ENCODE peak calls at places on chromosomes 1 and 21, in five cellular contexts. R is mesendoderm, Y is H1, O is mesenchymal stem cell, Z is H9. U is an unnamed sample.
A peak's percentile ranks its signal among the peaks of the same experiment; 100 is the strongest.

GRCh38 chr21:31363720-31364119 is 19.7 kb upstream of the TIAM1 start:
- DNase-seq in Z (no peak), O (no peak), R (no peak), Y (no peak), U (no peak)

GRCh38 chr1:109564189-109564878 is 15.9 kb downstream of the GNAI3 start:
- DNase-seq in O (no peak), R (peak; percentile 86), Y (no peak), Z (no peak), U (no peak)

GRCh38 chr1:2541619-2542246 is 11.7 kb upstream of the HES5 start:
- DNase-seq in Z (no peak), R (no peak), Y (no peak), O (no peak), U (no peak)

GRCh38 chr1:156625436-156626078 is 6.3 kb downstream of the HAPLN2 start:
- DNase-seq in Z (no peak), Y (peak; percentile 84), R (peak; percentile 40), O (peak; percentile 56), U (no peak)

GRCh38 chr1:211606914-211607751 is 28.2 kb upstream of the SLC30A1 start:
- DNase-seq in O (peak; percentile 69), R (no peak), Y (no peak), Z (no peak), U (no peak)

GRCh38 chr1:68285046-68285445 is 52.7 kb upstream of the WLS start:
- DNase-seq in R (no peak), Z (no peak), Y (no peak), O (no peak), U (no peak)

GRCh38 chr1:208242829-208243521 is 1.2 kb downstream of the PLXNA2 start:
- DNase-seq in Y (peak; percentile 56), Z (no peak), R (no peak), O (no peak), U (no peak)

GRCh38 chr1:155698382-155699038 is 9.6 kb downstream of the DAP3 start:
- DNase-seq in R (peak; percentile 11), Z (no peak), O (peak; percentile 56), Y (peak; percentile 33), U (no peak)

GRCh38 chr1:65079941-65080340 is 68.1 kb upstream of the AK4 start:
- DNase-seq in O (peak; percentile 29), Z (no peak), Y (no peak), R (no peak), U (no peak)

GRCh38 chr1:44798481-44799365 is 1.5 kb upstream of the PLK3 start:
- DNase-seq in O (no peak), Z (no peak), Y (no peak), R (peak; percentile 63), U (no peak)

GRCh38 chr1:109771712-109772657 is 8.3 kb upstream of the EPS8L3 start:
- DNase-seq in Z (no peak), Y (no peak), O (no peak), R (no peak), U (no peak)

GRCh38 chr21:15009964-15010363 is 54.8 kb downstream of the NRIP1 start:
- DNase-seq in O (no peak), Z (no peak), R (no peak), Y (no peak), U (no peak)

GRCh38 chr1:209840611-209841010 is 12.8 kb downstream of the UTP25 start:
- DNase-seq in R (no peak), O (no peak), Z (no peak), Y (no peak), U (no peak)

GRCh38 chr21:15831497-15831896 is 101.7 kb downstream of the USP25 start:
- DNase-seq in R (no peak), O (no peak), Y (no peak), Z (no peak), U (no peak)

DNA sequence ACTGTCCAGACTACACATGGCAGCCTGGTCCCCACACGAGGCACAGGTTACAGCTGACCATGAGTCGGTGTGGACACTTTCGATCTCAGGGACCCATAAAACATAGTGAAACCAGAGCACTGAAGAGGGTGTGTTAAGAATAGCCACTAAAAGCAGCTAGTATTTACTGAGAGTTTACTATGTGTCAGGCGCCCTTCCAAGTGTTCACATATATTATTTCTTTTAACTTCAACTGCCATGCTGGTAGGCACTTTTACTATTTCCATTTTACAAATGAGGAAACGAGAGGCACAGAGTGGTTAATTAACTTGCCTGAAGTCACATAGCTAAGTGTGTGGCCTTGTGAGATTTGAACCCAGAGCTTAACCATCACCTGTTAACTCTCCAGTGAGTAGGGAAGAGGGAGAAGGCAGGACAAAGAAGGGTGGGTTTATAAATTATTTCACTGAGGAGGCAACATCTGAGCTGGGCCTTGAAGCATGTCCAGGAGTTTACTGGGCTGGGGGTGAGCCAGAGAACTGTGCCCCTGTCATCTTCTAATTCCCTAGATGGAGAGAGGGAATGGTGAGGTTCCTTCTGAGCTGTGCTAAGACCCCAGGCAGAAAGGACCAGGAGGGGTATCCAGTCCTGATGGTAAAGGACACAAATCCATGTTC is 20.7 kb downstream of the ABCA4 start:
- DNase-seq in O (no peak), R (no peak), Z (no peak), Y (no peak), U (no peak)
- H3K23ac ChIP-seq in O (no peak overlapping the region), R (no peak overlapping the region), Z (no peak overlapping the region), Y (no peak overlapping the region), U (no peak overlapping the region)

GRCh38 chr1:200895448-200895799 is 724 bp downstream of the INAVA start:
- DNase-seq in Z (no peak), O (no peak), R (no peak), Y (no peak), U (no peak)
- H3K79me1 ChIP-seq in Z (peaks cover 7% of the 10 kb centered on the region), O (peaks cover 27% of the 10 kb centered on the region), R (peaks cover 22% of the 10 kb centered on the region), Y (peaks cover 25% of the 10 kb centered on the region), U (peaks cover 15% of the 10 kb centered on the region)

DNA sequence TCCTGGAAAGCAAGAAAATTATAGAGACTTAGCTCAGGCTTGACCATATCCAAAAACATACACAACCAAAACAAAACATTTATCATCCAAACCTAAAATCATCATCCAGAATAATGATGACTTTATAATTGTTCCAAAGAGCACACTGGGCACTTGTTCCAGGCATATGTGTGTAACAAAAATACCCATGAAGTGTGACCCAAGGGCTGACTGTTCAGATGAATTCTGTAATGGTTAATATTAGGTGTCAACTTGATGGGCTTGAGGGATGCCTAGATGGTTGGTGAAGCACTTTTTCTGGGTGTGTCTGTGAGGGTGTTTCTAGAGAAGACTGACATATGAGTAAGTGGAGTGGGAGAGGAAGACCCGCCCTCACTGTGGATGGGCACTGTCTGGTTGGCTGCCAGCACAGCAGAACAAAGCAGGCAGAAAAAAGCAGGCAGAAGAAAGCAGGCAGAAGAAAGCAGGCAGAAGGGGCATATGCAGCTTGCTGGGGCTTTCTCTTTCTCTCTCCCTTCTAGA is 43.1 kb upstream of the CD2 start:
- DNase-seq in Y (no peak), R (peak; percentile 49), Z (peak; percentile 54), O (no peak), U (no peak)
- H3K9ac ChIP-seq in Y (no peak overlapping the region), R (peak overlapping the region; percentile 18), Z (no peak overlapping the region), O (no peak overlapping the region), U (no peak overlapping the region)

GRCh38 chr1:53326088-53326597 is 1.7 kb downstream of the LRP8 start:
- DNase-seq in R (peak; percentile 97), O (peak; percentile 91), Y (peak; percentile 93), Z (peak; percentile 98), U (peak; percentile 87)

GRCh38 chr1:53324321-53324720 is 3.5 kb downstream of the LRP8 start:
- DNase-seq in R (no peak), Z (no peak), O (no peak), Y (no peak), U (no peak)

GRCh38 chr1:53323316-53323715 is 4.6 kb downstream of the LRP8 start:
- DNase-seq in Y (no peak), Z (no peak), O (no peak), R (no peak), U (no peak)

GRCh38 chr1:53325326-53326087 is 2.4 kb downstream of the LRP8 start:
- DNase-seq in Y (no peak), Z (no peak), R (no peak), O (no peak), U (no peak)

DNA sequence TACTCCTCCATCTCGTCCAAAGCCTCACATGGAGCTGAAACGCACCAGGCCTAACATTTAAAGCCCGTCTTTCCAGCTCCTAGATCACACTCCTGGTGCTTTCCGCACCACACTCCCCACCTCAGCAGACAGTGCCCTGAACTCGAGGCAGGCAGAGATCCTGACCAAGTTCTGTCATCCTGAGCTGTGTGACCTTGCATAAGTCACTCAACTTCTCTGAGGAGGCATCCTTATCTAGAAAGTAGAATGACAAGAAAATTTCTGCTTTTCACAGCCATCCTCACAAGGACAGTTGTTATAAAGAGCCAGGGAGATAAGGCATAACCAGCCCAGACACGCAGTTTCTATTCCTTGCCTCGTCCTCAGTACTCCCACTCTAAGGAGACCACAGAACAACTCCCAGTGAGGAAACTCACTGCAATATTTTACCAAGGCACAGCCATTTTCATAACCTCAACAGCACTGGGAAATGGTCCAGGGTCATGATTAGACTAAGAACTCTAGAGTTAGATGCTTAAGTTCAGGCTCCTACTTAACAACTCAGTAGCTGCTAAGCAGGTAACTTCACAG is 3.1 kb downstream of the LRP8 start:
- DNase-seq in Y (no peak), R (no peak), O (no peak), Z (no peak), U (no peak)
- H3K23ac ChIP-seq in Y (no peak overlapping the region), R (no peak overlapping the region), O (no peak overlapping the region), Z (no peak overlapping the region), U (no peak overlapping the region)

DNA sequence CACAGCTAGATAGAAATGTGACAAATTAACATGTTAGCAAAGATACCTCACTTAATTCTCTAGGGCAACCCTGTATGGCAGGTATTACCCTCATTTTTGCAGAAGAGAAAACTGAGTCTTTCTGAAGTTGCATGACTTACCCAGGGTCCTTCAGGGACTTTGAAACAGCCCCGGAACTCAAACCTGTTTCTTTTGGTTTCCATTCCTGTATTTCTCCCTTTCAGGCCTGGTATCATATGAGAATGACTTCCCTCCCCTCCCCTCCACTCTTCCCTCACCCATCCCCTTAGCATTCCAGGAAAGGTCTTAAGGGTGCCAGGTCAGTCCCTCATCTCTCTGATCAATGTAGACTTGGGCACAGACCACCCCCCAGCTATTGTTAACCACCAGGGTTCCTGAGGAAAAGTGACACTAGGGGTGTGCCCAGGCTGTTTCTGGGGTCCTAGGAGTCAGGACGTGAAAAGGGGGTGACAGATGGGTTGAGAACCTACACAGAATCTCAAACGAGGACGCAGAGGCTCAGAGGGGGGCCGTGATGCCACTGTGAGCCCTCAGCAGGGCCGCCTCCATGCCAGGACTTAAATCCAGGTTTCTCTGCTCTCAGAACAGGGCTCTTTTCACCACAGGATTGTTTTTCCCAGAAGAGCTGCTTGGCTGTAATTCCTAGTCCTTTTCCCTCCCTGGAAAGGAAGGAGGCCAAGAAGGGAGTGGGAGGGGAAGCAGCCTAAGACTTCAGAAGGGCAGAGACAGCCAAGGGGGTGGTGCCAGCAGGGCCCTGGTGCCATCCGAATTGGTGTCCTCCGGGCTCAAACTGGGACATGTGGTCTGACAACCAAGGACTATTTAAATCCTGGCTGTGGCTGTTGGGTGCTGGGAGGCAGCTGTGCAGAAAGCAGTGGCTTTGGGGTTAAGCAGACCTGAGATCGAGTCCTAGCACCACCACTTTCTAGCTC is 2.1 kb upstream of the WASF2 start:
- DNase-seq in Y (no peak), O (no peak), R (no peak), Z (no peak), U (no peak)
- H3K79me1 ChIP-seq in Y (peaks cover 4% of the 10 kb centered on the region), O (no peaks in the 10 kb centered on the region), R (peaks cover 3% of the 10 kb centered on the region), Z (no peaks in the 10 kb centered on the region), U (peaks cover 3% of the 10 kb centered on the region)

GRCh38 chr21:44820851-44821250 is 3.0 kb upstream of the SUMO3 start:
- DNase-seq in Z (no peak), R (no peak), Y (no peak), O (no peak), U (no peak)
- H3K9ac ChIP-seq in Z (no peak overlapping the region), R (no peak overlapping the region), Y (no peak overlapping the region), O (peak overlapping the region; percentile 13), U (no peak overlapping the region)